ENCODE peak calls at places on chromosome 15, in seven cellular contexts. F is dorsolateral prefrontal cortex; C is CD8-positive, alpha-beta T cell; R is CD4-positive, CD25-positive, alpha-beta regulatory T cell; W is A549; A is keratinocyte; Y is DND-41. H is an unnamed sample.

GRCh38 chr15:31871159-31871886 is 159.0 kb upstream of the CHRNA7 start:
- DNase-seq in F (no peak), C (no peak), R (no peak), W (no peak), A (no peak), Y (no peak), H (no peak)

GRCh38 chr15:50146661-50147060 is 27.6 kb upstream of the ATP8B4 start:
- DNase-seq in F (no peak), C (no peak), R (no peak), W (no peak), A (no peak), Y (no peak), H (no peak)

GRCh38 chr15:56715220-56715619 is 18.1 kb downstream of the ZNF280D start:
- DNase-seq in F (no peak), C (no peak), R (no peak), W (no peak), A (no peak), Y (no peak), H (no peak)

GRCh38 chr15:68506071-68506470 is 72.7 kb upstream of the CORO2B start:
- DNase-seq in F (no peak), C (no peak), R (no peak), W (no peak), A (no peak), Y (no peak), H (no peak)

GRCh38 chr15:71747128-71748083 is 62.9 kb upstream of the NR2E3 start:
- DNase-seq in F (no peak), C (no peak), R (no peak), W (peak), A (peak), Y (no peak), H (no peak)

GRCh38 chr15:61726166-61726565 is 334.1 kb downstream of the VPS13C start:
- DNase-seq in F (no peak), C (no peak), R (no peak), W (no peak), A (no peak), Y (no peak), H (no peak)

GRCh38 chr15:71291247-71291646 is 176.0 kb downstream of the THSD4 start:
- DNase-seq in F (no peak), C (no peak), R (no peak), W (no peak), A (no peak), Y (no peak), H (no peak)

GRCh38 chr15:78050851-78051250 is 26.7 kb downstream of the TBC1D2B start:
- DNase-seq in F (no peak), C (no peak), R (no peak), W (no peak), A (no peak), Y (no peak), H (no peak)

GRCh38 chr15:68303560-68304436 is 26.3 kb downstream of the FEM1B start:
- DNase-seq in F (no peak), C (no peak), R (no peak), W (no peak), A (no peak), Y (no peak), H (no peak)

GRCh38 chr15:66722757-66723540 is 20.9 kb downstream of the SMAD6 start:
- DNase-seq in F (no peak), C (no peak), R (no peak), W (no peak), A (no peak), Y (peak), H (peak)
- H3K27ac ChIP-seq in F (no peak), C (no peak), R (no peak), W (peak), A (no peak), Y (peak), H (no peak)

GRCh38 chr15:48785712-48786111 is 25.2 kb downstream of the CEP152 start:
- DNase-seq in F (no peak), C (no peak), R (no peak), W (no peak), A (no peak), Y (no peak), H (no peak)
- H3K27ac ChIP-seq in F (no peak), C (no peak), R (no peak), W (no peak), A (no peak), Y (no peak), H (no peak)

GRCh38 chr15:75663931-75664421 is 16.3 kb downstream of the SNX33 start:
- DNase-seq in F (no peak), C (no peak), R (no peak), W (no peak), A (no peak), Y (no peak), H (no peak)
- H3K27ac ChIP-seq in F (no peak), C (no peak), R (no peak), W (no peak), A (peak), Y (no peak), H (peak)

DNA sequence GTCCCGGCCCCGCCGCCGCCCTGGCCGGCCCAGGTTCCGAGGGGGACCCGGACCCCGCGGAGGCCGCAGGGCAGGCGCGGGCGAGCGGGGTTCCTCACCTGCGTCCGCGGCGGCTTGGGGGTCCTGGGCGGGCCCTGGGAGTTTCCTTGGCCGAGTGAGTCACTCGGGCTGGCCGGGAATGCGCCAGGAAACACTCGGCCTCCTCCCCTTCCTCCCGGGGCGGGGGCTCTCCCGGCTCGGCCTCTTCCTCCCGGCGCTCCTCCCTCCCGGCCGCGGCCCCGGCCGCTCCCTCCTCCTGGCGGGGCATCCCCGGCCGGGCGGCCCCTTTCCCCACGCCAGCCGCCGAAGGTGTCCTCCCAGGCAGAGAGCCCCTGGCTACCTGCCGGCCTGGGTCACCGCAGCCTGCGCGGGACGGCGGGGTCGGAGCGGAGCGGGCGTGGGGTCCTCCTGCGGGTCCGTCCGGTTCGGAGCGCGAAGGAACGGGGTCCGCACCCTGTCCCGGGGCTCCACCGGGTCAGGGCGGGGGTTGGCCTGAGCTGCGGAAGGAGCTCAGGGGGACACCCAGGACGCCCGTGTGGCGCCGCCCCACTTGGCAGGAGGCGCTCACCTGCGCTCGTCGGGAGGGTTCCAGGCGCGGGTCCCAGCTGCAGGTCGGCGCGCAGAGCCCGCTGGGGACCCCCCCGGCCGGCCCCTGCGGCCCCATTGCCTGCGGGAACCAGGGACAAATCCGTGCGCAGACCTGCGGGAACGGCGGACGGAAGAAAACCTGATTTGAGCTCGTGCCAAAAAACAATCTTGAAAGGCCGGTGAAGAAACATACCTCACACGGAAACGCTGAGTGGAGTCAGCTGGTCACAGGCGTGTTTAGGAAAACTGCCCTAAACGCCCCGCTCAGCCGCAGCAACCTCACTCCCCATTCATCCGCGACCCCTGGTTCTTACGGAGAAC is at the start of gene CYFIP1:
- DNase-seq in F (no peak), C (no peak), R (no peak), W (peak), A (peak), Y (no peak), H (peak)
- H3K27ac ChIP-seq in F (peak), C (no peak), R (no peak), W (peak), A (peak), Y (no peak), H (peak)

DNA sequence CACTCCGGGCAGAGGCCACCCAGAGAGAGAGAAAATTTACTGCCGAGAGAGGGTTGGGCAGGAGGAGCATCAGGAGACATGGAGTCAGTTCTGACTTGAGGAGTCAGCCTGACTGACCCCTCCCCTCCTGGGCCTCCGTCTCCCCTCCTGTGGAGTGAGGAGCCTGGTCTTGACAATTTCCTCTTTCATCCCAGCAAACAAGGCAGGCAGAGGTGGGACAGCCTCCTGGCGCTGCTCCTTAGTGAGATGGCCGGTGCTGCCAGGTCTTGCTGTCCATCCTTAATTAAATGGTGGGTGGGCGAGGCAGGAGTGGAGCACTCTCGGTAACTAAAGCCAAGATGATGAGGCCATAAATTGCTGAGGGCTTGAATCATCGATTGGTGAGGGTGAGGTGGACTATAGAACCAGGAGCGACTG is 60.6 kb downstream of the CYP11A1 start:
- DNase-seq in F (no peak), C (no peak), R (no peak), W (no peak), A (no peak), Y (no peak), H (no peak)
- H3K27ac ChIP-seq in F (no peak), C (no peak), R (no peak), W (no peak), A (no peak), Y (no peak), H (no peak)

GRCh38 chr15:92448370-92448769 is 54.7 kb downstream of the ST8SIA2 start:
- DNase-seq in F (no peak), C (no peak), R (no peak), W (no peak), A (no peak), Y (no peak), H (no peak)

GRCh38 chr15:92449476-92449875 is 55.8 kb downstream of the ST8SIA2 start:
- DNase-seq in F (no peak), C (no peak), R (no peak), W (no peak), A (no peak), Y (no peak), H (no peak)

GRCh38 chr15:92453611-92454010 is 59.9 kb downstream of the ST8SIA2 start:
- DNase-seq in F (no peak), C (no peak), R (no peak), W (no peak), A (no peak), Y (no peak), H (no peak)

GRCh38 chr15:92452143-92452542 is 58.5 kb downstream of the ST8SIA2 start:
- DNase-seq in F (no peak), C (no peak), R (no peak), W (no peak), A (no peak), Y (no peak), H (no peak)

DNA sequence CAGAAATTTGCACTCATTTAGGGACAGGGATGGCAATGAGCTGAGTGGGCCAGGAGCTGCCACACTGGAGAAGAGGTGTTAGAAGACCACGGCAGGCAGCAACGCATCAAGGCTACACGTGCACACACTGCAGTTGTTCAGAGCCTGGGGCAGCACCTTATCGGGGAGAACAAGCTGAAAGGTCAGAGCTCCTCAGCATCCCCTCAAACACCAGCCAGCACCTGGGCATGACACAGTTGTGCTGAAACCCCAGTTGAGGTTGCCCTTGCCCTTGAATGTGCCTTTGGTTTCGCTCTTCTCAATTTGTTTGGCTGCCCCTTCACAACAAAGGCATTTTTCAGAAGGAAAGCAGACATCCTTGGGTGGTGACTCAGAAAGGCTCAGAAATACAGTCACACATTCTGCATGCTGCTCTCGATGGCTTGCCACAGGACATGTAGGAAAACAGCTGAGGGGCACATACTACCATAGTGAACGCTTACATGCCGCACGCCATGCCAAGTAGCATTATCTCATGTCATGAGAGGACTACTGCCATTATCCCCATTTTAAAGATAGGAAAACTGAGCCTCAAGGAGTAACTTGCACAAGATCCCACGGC is 57.6 kb downstream of the ST8SIA2 start:
- DNase-seq in F (no peak), C (no peak), R (no peak), W (no peak), A (peak), Y (no peak), H (no peak)
- H3K27ac ChIP-seq in F (no peak), C (no peak), R (no peak), W (no peak), A (no peak), Y (no peak), H (no peak)

GRCh38 chr15:90151989-90152645 is 49.0 kb upstream of the SEMA4B start:
- DNase-seq in F (no peak), C (no peak), R (no peak), W (no peak), A (no peak), Y (no peak), H (no peak)

GRCh38 chr15:90149609-90150340 is 47.5 kb upstream of the IDH2 start:
- DNase-seq in F (no peak), C (no peak), R (no peak), W (no peak), A (no peak), Y (no peak), H (no peak)

GRCh38 chr15:90154246-90154645 is 46.9 kb upstream of the SEMA4B start:
- DNase-seq in F (no peak), C (no peak), R (no peak), W (no peak), A (no peak), Y (no peak), H (no peak)

GRCh38 chr15:90154861-90155626 is 46.1 kb upstream of the SEMA4B start:
- DNase-seq in F (no peak), C (no peak), R (no peak), W (peak), A (no peak), Y (no peak), H (no peak)

GRCh38 chr15:90153658-90154057 is 47.5 kb upstream of the SEMA4B start:
- DNase-seq in F (no peak), C (no peak), R (no peak), W (no peak), A (no peak), Y (no peak), H (no peak)
- H3K27ac ChIP-seq in F (no peak), C (no peak), R (no peak), W (peak), A (no peak), Y (no peak), H (no peak)

DNA sequence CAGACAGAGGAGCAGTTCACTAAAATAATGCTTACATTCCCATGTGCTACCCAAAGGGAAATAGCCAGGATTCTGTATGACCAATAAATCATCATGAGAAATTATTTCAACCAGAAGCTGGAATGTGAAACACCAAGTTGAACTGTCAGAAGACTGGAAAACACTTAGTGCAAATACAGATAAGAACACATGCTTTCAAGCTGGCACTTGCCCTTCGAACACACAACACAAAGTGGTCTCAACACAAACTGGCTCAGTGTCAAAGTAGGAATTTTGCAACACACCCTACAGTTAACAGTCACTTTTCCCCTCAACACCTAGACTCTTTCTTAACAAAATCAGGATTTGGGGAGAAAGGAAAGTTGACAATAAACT is 1.3 kb downstream of the FSD2 start:
- DNase-seq in F (no peak), C (no peak), R (no peak), W (no peak), A (peak), Y (no peak), H (no peak)
- H3K27ac ChIP-seq in F (no peak), C (no peak), R (no peak), W (no peak), A (no peak), Y (no peak), H (no peak)

GRCh38 chr15:89784686-89784960 is 8.5 kb downstream of the MESP2 start:
- DNase-seq in F (no peak), C (no peak), R (no peak), W (no peak), A (no peak), Y (no peak), H (no peak)
- H3K27ac ChIP-seq in F (no peak), C (no peak), R (no peak), W (peak), A (no peak), Y (no peak), H (no peak)

H was measured in upper lobe of right lung.